ENCODE peak calls at places on chromosomes 5 and 9, in four cellular contexts. B is heart left ventricle, A is esophagus squamous epithelium, E is suprapubic skin. D is an unnamed sample.

GRCh38 chr5:127648997-127649550 is at the start of gene CTXN3:
- DNase-seq in B (no peak), A (no peak), E (no peak), D (no peak)

GRCh38 chr5:123538670-123539459 is 26.9 kb downstream of the CSNK1G3 start:
- DNase-seq in B (no peak), A (no peak), E (no peak), D (no peak)

GRCh38 chr9:95206143-95206542 is 111.4 kb downstream of the FANCC start:
- DNase-seq in B (no peak), A (no peak), E (no peak), D (no peak)

GRCh38 chr9:76687861-76688374 is 76.3 kb upstream of the PCA3 start:
- DNase-seq in B (no peak), A (no peak), E (no peak), D (no peak)

GRCh38 chr9:34332370-34332964 is 3.1 kb downstream of the NUDT2 start:
- DNase-seq in B (no peak), A (no peak), E (no peak), D (no peak)

GRCh38 chr9:122900791-122901190 is 4.4 kb downstream of the RC3H2 start:
- DNase-seq in B (no peak), A (no peak), E (no peak), D (no peak)

GRCh38 chr5:35247645-35248034 is 17.4 kb upstream of the PRLR start:
- DNase-seq in B (no peak), A (no peak), E (no peak), D (no peak)

GRCh38 chr5:82644229-82644628 is 366.1 kb upstream of the RPS23 start:
- DNase-seq in B (no peak), A (no peak), E (no peak), D (no peak)

GRCh38 chr9:12516573-12516972 is 176.6 kb upstream of the TYRP1 start:
- DNase-seq in B (no peak), A (no peak), E (no peak), D (no peak)

GRCh38 chr9:350354-350753 is 135.7 kb downstream of the DOCK8 start:
- DNase-seq in B (no peak), A (no peak), E (no peak), D (no peak)

GRCh38 chr9:110768887-110769286 is 100.3 kb downstream of the MUSK start:
- DNase-seq in B (no peak), A (no peak), E (no peak), D (no peak)

GRCh38 chr5:137794863-137795262 is 40.7 kb upstream of the HNRNPA0 start:
- DNase-seq in B (no peak), A (no peak), E (no peak), D (no peak)

GRCh38 chr5:1112596-1113331 is 901 bp upstream of the SLC12A7 start:
- DNase-seq in B (no peak), A (no peak), E (no peak), D (no peak)

GRCh38 chr5:135332519-135333150 is 66.4 kb downstream of the MACROH2A1 start:
- DNase-seq in B (no peak), A (no peak), E (no peak), D (no peak)

GRCh38 chr5:55657443-55657842 is 54.7 kb downstream of the SLC38A9 start:
- DNase-seq in B (no peak), A (no peak), E (no peak), D (no peak)

GRCh38 chr5:90709323-90710148 is 150.9 kb downstream of the ADGRV1 start:
- DNase-seq in B (no peak), A (no peak), E (no peak), D (no peak)

GRCh38 chr9:134698111-134698510 is 56.5 kb downstream of the COL5A1 start:
- DNase-seq in B (no peak), A (no peak), E (no peak), D (no peak)

GRCh38 chr9:128148509-128149000 is 698 bp upstream of the LCN2 start:
- DNase-seq in B (no peak), A (no peak), E (no peak), D (no peak)

GRCh38 chr5:149549461-149550266 is 1.6 kb downstream of the CSNK1A1 start:
- DNase-seq in B (peak), A (no peak), E (peak), D (no peak)

GRCh38 chr9:134180786-134181647 is 16.7 kb upstream of the RNU6ATAC start:
- DNase-seq in B (no peak), A (no peak), E (peak), D (no peak)

GRCh38 chr5:168244838-168245555 is 46.4 kb upstream of the WWC1 start:
- DNase-seq in B (no peak), A (no peak), E (no peak), D (no peak)

GRCh38 chr5:44002381-44002901 is 386.8 kb downstream of the FGF10 start:
- DNase-seq in B (no peak), A (no peak), E (no peak), D (peak)

GRCh38 chr5:66565878-66566277 is 30.3 kb upstream of the MAST4 start:
- DNase-seq in B (no peak), A (no peak), E (no peak), D (no peak)

GRCh38 chr9:60546406-60546805 is 367.8 kb upstream of the SPATA31A5 start:
- DNase-seq in B (no peak), A (no peak), E (no peak), D (no peak)

DNA sequence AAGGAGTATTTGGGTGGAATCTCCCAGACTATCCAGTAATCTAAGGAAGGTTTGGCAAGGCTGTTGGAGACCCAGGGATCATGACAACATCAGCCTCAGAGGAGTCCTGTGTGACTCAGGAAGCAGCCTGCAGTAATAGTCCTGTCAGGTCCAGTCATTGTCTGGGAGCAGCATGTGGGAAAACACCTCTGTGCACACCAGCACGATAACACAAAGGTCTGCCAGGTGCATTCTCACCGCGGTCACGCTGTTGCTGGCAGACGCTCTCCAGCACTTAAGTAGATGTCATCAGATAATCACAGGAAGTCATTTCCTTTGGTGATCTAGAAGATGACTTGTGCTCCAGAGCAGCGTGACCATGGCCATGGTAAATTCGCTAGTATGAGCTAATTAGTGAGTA is 99.2 kb upstream of the IQGAP2 start:
- DNase-seq in B (no peak), A (no peak), E (no peak), D (no peak)
- TF ChIP-seq POLR2A in B (no peak), A (no peak), E (no peak), D (no peak)

GRCh38 chr9:71895955-71896354 is 15.0 kb downstream of the ABHD17B start:
- DNase-seq in B (no peak), A (no peak), E (no peak), D (no peak)
- H3K27ac ChIP-seq in B (no peak), A (no peak), E (no peak), D (no peak)

GRCh38 chr9:124197177-124198095 is 60.3 kb upstream of the NEK6 start:
- DNase-seq in B (no peak), A (no peak), E (no peak), D (peak)
- TF ChIP-seq POLR2A in B (no peak), A (no peak), E (no peak), D (no peak)

DNA sequence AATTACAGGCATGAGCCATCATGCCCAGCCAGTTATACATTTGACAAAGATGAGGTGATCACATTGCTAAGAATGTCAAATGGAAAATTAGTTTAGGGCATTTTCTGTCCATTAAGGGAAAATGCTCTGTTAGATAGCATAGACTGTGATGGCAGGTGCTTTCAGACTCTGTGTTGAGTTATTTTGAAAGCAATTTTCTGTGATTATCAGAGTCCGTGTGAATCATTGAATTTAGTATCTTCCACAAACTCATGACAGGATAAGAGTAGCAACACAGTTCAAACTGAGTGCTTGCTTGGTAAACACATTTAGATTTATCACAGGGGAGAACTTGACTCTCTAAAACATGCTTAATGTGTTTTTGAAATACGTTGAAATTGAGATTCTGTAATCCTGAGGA is 69.0 kb downstream of the GAPVD1 start:
- DNase-seq in B (no peak), A (no peak), E (no peak), D (no peak)
- H3K27ac ChIP-seq in B (no peak), A (no peak), E (no peak), D (no peak)

DNA sequence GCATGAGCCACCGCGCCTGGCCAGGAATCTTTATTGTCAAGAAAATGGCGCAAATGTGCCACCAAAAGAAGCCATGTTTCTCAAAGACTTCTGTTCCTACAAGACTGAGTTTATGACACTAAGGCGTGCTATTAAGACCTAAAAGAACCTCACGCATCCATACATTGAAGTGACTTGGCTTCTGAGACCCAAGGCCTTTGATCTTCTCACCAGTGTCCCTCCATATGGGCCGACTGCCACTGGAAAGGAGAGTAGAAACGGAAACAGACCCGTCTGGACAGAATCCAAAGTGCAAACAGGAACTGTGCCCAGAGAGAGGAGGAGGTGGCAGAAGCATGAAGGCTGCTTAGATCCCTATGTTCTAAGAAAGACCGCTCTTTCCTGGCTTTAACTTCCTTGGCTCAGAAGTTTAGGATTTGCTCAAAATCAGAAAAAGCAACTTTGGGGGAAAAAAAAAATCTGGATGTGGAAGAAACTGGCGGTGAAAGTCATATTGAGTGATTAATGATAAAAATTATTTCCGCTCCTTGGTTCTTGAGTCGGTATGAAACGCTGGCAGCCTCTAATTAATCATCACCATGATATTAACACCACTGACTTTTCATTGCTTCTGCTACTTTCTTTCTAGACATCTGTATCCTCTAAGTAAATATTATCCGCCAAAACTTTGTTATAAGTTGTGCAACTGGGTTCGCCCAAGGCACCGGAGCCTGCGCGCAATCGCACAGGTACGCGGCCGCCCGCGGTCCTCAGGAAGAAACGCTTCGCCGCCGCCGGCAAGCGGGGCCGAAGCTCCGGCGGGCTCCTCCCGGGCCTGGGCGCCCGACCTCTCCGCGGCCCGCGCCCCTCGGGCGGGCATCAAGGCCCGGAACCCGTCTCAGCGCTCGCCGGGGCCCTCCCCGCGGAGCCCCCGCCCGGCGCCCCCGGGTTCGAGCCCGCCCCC is 730 bp downstream of the DAP start:
- DNase-seq in B (peak), A (no peak), E (no peak), D (peak)
- TF ChIP-seq POLR2A in B (no peak), A (no peak), E (no peak), D (no peak)

GRCh38 chr5:61353293-61353692 is 21.2 kb downstream of the ZSWIM6 start:
- DNase-seq in B (no peak), A (no peak), E (no peak), D (no peak)
- H3K27ac ChIP-seq in B (no peak), A (no peak), E (no peak), D (no peak)

DNA sequence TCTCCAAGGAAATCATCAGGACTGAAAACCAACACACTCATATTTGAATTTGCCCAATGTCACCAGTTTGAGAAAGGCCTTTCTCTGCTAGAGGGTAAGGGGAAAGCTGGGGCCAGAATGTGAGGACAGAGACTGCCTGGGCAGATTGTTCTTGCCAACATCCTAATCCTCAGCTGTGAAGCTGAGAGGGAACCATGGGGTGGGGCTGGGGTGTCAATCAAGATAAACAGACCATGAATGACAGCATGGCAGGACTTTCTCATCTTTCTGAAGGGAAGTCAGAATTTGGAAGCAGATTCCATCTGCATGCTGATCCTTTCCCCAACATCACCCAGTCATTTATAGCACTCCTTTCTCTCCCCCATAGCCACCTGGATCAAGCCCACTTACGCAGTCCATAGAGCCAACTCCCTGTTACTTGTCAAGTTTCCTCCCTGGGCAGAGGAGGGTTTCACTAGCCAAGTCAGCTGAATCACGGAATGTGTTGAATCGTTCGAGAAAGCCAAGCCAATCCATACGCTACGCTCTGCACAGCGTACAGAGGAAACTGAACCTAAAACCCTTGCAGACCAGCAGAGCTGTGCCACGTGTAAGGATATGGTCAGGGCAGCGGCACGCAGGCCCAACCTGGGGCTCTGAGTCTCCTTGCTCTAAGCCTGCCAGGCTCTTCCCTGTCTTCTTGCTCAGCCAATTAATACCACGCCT is 14.9 kb downstream of the GLDC start:
- DNase-seq in B (no peak), A (no peak), E (no peak), D (no peak)
- TF ChIP-seq POLR2A in B (no peak), A (no peak), E (no peak), D (no peak)

DNA sequence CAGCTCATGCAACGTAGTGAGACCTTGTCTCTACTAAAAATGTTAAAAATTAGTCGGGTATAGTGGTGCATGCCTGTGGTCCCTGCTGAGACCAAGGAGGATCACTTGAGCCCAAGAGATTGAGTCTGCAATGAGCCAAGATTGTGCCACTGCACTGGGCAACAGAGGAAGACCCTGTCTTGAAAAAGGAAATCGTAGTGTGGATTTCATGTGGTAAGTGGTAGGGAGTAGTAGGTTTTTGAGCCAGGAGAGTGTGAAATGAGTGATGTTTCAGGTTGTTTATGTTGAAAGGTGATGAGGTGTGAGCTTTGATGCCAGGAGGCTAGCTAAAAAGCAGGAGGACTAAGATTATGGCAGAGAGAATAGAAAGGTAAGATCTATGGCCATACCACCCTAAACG is 5.9 kb downstream of the MATR3 start:
- DNase-seq in B (no peak), A (no peak), E (no peak), D (no peak)
- H3K27ac ChIP-seq in B (no peak), A (no peak), E (no peak), D (peak)

GRCh38 chr5:118733394-118733793 is 255.0 kb downstream of the DTWD2 start:
- DNase-seq in B (no peak), A (no peak), E (no peak), D (no peak)
- TF ChIP-seq POLR2A in B (no peak), A (no peak), E (no peak), D (no peak)

DNA sequence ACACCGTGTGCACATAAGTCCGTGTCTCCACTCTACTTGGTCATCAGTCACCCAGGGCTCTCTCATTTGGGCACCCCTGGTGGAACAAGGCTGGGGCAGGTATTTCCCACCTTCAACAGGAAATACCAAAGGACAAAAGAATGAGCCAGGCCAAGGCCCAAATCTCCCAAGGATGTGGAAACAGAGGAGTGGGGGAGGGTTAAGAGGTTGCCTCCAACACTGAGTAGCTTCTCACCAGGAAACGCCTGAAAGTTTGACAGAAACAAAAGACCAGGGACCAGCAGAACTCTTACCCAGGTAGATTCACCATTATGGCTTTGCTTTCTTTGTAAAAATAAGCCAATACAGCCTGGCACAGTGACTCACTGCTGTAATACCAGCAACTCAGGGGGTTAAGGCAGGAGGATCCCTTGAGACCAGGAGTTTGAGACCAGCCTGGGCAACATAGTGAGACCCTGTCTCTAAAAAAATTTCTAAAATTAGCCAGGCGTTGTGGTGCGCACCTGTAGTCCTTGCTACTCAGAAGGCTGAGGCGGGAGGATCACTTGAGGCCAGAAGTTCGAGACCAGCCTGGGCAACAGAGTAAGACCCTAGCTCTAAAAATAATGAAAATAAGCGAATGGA is 12.7 kb downstream of the SLC1A3 start:
- DNase-seq in B (no peak), A (no peak), E (no peak), D (no peak)
- H3K27ac ChIP-seq in B (no peak), A (no peak), E (no peak), D (no peak)

D was measured in breast epithelium.